ENCODE peak calls at places on chromosomes 11 and 22, in eight cellular contexts. I, F, C, D, X, N, T and A are unnamed samples.

GRCh38 chr22:17079572-17079971 is 5.2 kb upstream of the IL17RA start:
- DNase-seq in N (no peak), F (no peak), X (no peak), I (no peak), C (no peak), T (no peak), D (no peak), A (no peak)

GRCh38 chr11:33187851-33188722 is 26.8 kb upstream of the CSTF3 start:
- DNase-seq in C (no peak), N (no peak), I (no peak), X (no peak), D (no peak), F (no peak), T (peak; percentile 19), A (no peak)

GRCh38 chr22:32354360-32355351 is 3.0 kb upstream of the RFPL3 start:
- DNase-seq in T (peak; percentile 11), X (no peak), N (peak; percentile 63), I (no peak), C (no peak), F (no peak), D (no peak), A (peak; percentile 49)

GRCh38 chr22:23533328-23533762 is 46.7 kb downstream of the IGLL1 start:
- DNase-seq in I (no peak), T (no peak), F (no peak), N (peak; percentile 5), D (no peak), C (peak; percentile 12), X (peak; percentile 37), A (no peak)

GRCh38 chr22:17570851-17571631 is 7.7 kb downstream of the SLC25A18 start:
- DNase-seq in F (no peak), D (no peak), N (peak; percentile 54), C (peak; percentile 76), T (peak; percentile 96), X (peak; percentile 37), I (no peak), A (no peak)

GRCh38 chr11:72579816-72580647 is 94.2 kb downstream of the PDE2A start:
- DNase-seq in N (no peak), D (no peak), T (no peak), C (no peak), I (no peak), X (no peak), F (no peak), A (no peak)

GRCh38 chr11:7527029-7527428 is 13.2 kb downstream of the PPFIBP2 start:
- DNase-seq in T (no peak), C (no peak), N (no peak), I (no peak), F (peak; percentile 48), D (no peak), X (no peak), A (no peak)

GRCh38 chr11:35367491-35367890 is 51.9 kb downstream of the SLC1A2 start:
- DNase-seq in F (no peak), D (no peak), X (no peak), I (no peak), T (peak; percentile 48), N (no peak), C (no peak), A (no peak)

GRCh38 chr11:44870142-44870541 is 80.5 kb downstream of the TP53I11 start:
- DNase-seq in I (no peak), T (no peak), N (no peak), D (no peak), X (no peak), C (no peak), F (no peak), A (no peak)

GRCh38 chr11:14380947-14381555 is 22.1 kb upstream of the RRAS2 start:
- DNase-seq in I (peak; percentile 12), T (no peak), D (no peak), X (peak; percentile 67), C (peak; percentile 41), N (peak; percentile 53), F (peak; percentile 30), A (no peak)

GRCh38 chr11:34345012-34345804 is 12.6 kb downstream of the ABTB2 start:
- DNase-seq in F (no peak), X (peak; percentile 82), N (peak; percentile 89), T (peak; percentile 75), I (no peak), D (peak; percentile 92), C (no peak), A (peak; percentile 52)

GRCh38 chr22:32233091-32233490 is 22.1 kb downstream of the SLC5A4 start:
- DNase-seq in N (no peak), D (no peak), X (no peak), C (no peak), T (no peak), F (no peak), I (no peak), A (no peak)

GRCh38 chr11:41003339-41003992 is 456.0 kb downstream of the LRRC4C start:
- DNase-seq in F (no peak), X (no peak), C (no peak), T (no peak), D (no peak), I (no peak), N (peak; percentile 42), A (no peak)

GRCh38 chr11:101442936-101443521 is 140.8 kb downstream of the TRPC6 start:
- DNase-seq in X (no peak), D (no peak), F (no peak), T (no peak), I (no peak), N (no peak), C (no peak), A (no peak)